ENCODE peak calls at places on chromosomes 16 and 17, in six cellular contexts. Q is GM04503, I is non-pigmented ciliary epithelial cell, V is K562, L is NCI-H460, D is GM13977. X is an unnamed sample.

GRCh38 chr17:64771980-64772844 is 110.1 kb upstream of the SMURF2 start:
- DNase-seq in Q (no peak), V (no peak), D (no peak), L (no peak), I (no peak), X (no peak)

GRCh38 chr17:40071720-40072480 is 9.1 kb downstream of the THRA start:
- DNase-seq in D (no peak), V (no peak), Q (no peak), L (peak), I (no peak), X (no peak)

GRCh38 chr16:11582157-11582814 is 4.4 kb downstream of the LITAF start:
- DNase-seq in V (no peak), Q (no peak), I (no peak), L (no peak), D (peak), X (no peak)

GRCh38 chr17:31859487-31860008 is 504 bp upstream of the COPRS start:
- DNase-seq in L (no peak), I (no peak), Q (no peak), V (no peak), D (no peak), X (peak)

GRCh38 chr17:81814748-81815645 is 11.0 kb downstream of the GCGR start:
- DNase-seq in Q (no peak), V (no peak), D (no peak), I (no peak), L (no peak), X (peak)

GRCh38 chr16:67982011-67982696 is 1.9 kb upstream of the DPEP3 start:
- DNase-seq in Q (no peak), L (no peak), I (no peak), V (no peak), D (no peak), X (no peak)

GRCh38 chr17:38451840-38452529 is 23.7 kb downstream of the ARHGAP23 start:
- DNase-seq in L (no peak), V (peak), Q (peak), D (no peak), I (peak), X (peak)

GRCh38 chr17:2688351-2689342 is 22.9 kb downstream of the CLUH start:
- DNase-seq in V (no peak), Q (no peak), L (no peak), I (no peak), D (peak), X (peak)

GRCh38 chr17:63435681-63436522 is 10.2 kb downstream of the CYB561 start:
- DNase-seq in I (no peak), L (no peak), Q (no peak), D (no peak), V (peak), X (no peak)

GRCh38 chr17:4342535-4342934 is 23.9 kb downstream of the UBE2G1 start:
- DNase-seq in I (no peak), D (no peak), V (no peak), L (no peak), Q (no peak), X (peak)

GRCh38 chr17:9676084-9676483 is 30.8 kb downstream of the USP43 start:
- DNase-seq in D (no peak), L (peak), V (no peak), Q (no peak), I (no peak), X (peak)

GRCh38 chr16:89277641-89278341 is 60.3 kb downstream of the ZNF778 start:
- DNase-seq in Q (no peak), I (no peak), D (no peak), V (no peak), L (no peak), X (no peak)

X was measured in NCI-H82.